ENCODE peak calls at places on chromosome 3, in five cellular contexts. L is cardiac muscle cell, T is neuronal stem cell, P is left lung, G is right lobe of liver. S is an unnamed sample.

GRCh38 chr3:57546616-57547015 is 2.5 kb upstream of the DNAH12 start:
- DNase-seq in L (no peak), T (no peak), P (no peak), G (no peak), S (no peak)

GRCh38 chr3:100737334-100737733 is 28.0 kb downstream of the TFG start:
- DNase-seq in L (peak; percentile 45), T (peak; percentile 17), P (no peak), G (no peak), S (no peak)

GRCh38 chr3:32890420-32891276 is 60.8 kb upstream of the CCR4 start:
- DNase-seq in L (no peak), T (no peak), P (no peak), G (no peak), S (no peak)

GRCh38 chr3:123388811-123389210 is 60.1 kb downstream of the ADCY5 start:
- DNase-seq in L (no peak), T (no peak), P (no peak), G (no peak), S (no peak)

GRCh38 chr3:53941174-53941573 is 49.5 kb upstream of the SELENOK start:
- DNase-seq in L (peak; percentile 72), T (no peak), P (no peak), G (no peak), S (no peak)

GRCh38 chr3:14082108-14082657 is 42.5 kb downstream of the CHCHD4 start:
- DNase-seq in L (no peak), T (no peak), P (no peak), G (no peak), S (no peak)

GRCh38 chr3:94063497-94064119 is 747 bp downstream of the NSUN3 start:
- DNase-seq in L (no peak), T (no peak), P (no peak), G (no peak), S (no peak)

GRCh38 chr3:178505832-178506231 is 30.4 kb upstream of the KCNMB2 start:
- DNase-seq in L (no peak), T (no peak), P (no peak), G (no peak), S (no peak)

GRCh38 chr3:148955544-148956346 is 35.6 kb upstream of the GYG1 start:
- DNase-seq in L (peak; percentile 94), T (peak; percentile 43), P (peak; percentile 35), G (no peak), S (no peak)

GRCh38 chr3:45425237-45425933 is 37.0 kb downstream of the LARS2 start:
- DNase-seq in L (peak; percentile 6), T (no peak), P (no peak), G (no peak), S (no peak)

GRCh38 chr3:10946526-10946925 is 46.0 kb upstream of the SLC6A1 start:
- DNase-seq in L (no peak), T (no peak), P (no peak), G (no peak), S (no peak)

GRCh38 chr3:119588112-119588511 is 8.8 kb downstream of the ADPRH start:
- DNase-seq in L (no peak), T (no peak), P (peak; percentile 82), G (no peak), S (no peak)

GRCh38 chr3:5051772-5052171 is 70.3 kb upstream of the ARL8B start:
- DNase-seq in L (no peak), T (no peak), P (no peak), G (no peak), S (no peak)

GRCh38 chr3:152380048-152380447 is 111.3 kb downstream of the MBNL1 start:
- DNase-seq in L (peak; percentile 24), T (no peak), P (no peak), G (no peak), S (no peak)
- H3K4me1 ChIP-seq in L (peaks cover 8% of the 10 kb centered on the region), T (peaks cover 3% of the 10 kb centered on the region), P (peaks cover 98% of the 10 kb centered on the region), G (no peaks in the 10 kb centered on the region), S (peaks cover 24% of the 10 kb centered on the region)

GRCh38 chr3:46958469-46959168 is 17.9 kb downstream of the CCDC12 start:
- DNase-seq in L (no peak), T (no peak), P (no peak), G (no peak), S (no peak)
- H3K4me1 ChIP-seq in L (peaks cover 40% of the 10 kb centered on the region), T (peaks cover 22% of the 10 kb centered on the region), P (peaks cover 88% of the 10 kb centered on the region), G (peaks cover 2% of the 10 kb centered on the region), S (peaks cover 4% of the 10 kb centered on the region)

GRCh38 chr3:126517291-126517951 is at the start of gene UROC1:
- DNase-seq in L (no peak), T (no peak), P (peak; percentile 18), G (peak; percentile 96), S (no peak)
- H3K4me1 ChIP-seq in L (no peaks in the 10 kb centered on the region), T (peaks cover 15% of the 10 kb centered on the region), P (peaks cover 2% of the 10 kb centered on the region), G (no peaks in the 10 kb centered on the region), S (no peaks in the 10 kb centered on the region)

GRCh38 chr3:50237133-50237651 is 1.2 kb downstream of the GNAI2 start:
- DNase-seq in L (peak; percentile 64), T (no peak), P (no peak), G (no peak), S (no peak)

GRCh38 chr3:50239649-50240048 is 3.6 kb downstream of the GNAI2 start:
- DNase-seq in L (no peak), T (no peak), P (no peak), G (no peak), S (no peak)

GRCh38 chr3:50238549-50239026 is 2.6 kb downstream of the GNAI2 start:
- DNase-seq in L (no peak), T (no peak), P (peak; percentile 88), G (peak; percentile 99), S (no peak)

GRCh38 chr3:50236484-50237132 is 604 bp downstream of the GNAI2 start:
- DNase-seq in L (no peak), T (no peak), P (no peak), G (no peak), S (no peak)

DNA sequence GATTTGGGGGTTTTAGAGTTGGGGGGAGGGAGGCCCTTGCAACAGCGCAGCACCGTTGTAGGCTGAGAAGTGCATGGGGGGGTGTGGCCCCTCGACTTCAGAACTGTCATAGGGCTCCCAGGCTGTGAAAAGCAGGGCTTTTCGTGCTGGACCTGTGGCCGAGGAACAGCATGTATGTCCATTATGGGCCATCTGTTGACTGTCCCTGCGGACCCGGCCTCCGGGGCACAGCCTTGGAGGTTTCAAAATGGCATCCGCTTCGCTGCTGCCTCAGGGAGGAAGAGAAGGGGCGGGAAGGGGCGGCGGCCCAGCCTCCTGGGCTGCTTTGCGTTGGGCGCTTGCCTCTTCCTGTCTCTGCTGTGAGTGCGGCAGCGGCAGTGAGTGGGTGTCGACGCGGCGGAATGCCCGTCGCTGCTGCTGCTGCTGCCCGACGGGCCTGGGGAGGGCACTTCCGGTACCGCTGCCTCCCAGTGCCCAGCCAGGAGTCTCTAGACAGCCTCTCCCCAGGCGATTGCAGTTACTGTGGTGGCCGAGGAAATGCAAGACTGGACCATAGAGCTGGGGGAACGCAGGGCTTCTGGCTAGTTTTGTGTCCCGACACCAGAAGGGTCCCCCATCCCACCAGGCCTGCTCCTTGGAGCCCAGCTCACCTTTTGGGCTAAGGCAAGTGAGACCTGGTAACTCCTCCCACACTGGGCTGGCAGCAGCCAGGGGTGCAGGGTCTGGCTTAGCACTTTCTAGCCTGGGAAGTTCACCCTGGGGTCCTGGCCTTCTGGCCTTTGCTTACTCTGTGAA is 1.9 kb downstream of the GNAI2 start:
- DNase-seq in L (peak; percentile 86), T (no peak), P (peak; percentile 92), G (peak; percentile 88), S (no peak)
- H3K4me1 ChIP-seq in L (peaks cover 27% of the 10 kb centered on the region), T (peaks cover 57% of the 10 kb centered on the region), P (peaks cover 74% of the 10 kb centered on the region), G (no peaks in the 10 kb centered on the region), S (peaks cover 27% of the 10 kb centered on the region)

DNA sequence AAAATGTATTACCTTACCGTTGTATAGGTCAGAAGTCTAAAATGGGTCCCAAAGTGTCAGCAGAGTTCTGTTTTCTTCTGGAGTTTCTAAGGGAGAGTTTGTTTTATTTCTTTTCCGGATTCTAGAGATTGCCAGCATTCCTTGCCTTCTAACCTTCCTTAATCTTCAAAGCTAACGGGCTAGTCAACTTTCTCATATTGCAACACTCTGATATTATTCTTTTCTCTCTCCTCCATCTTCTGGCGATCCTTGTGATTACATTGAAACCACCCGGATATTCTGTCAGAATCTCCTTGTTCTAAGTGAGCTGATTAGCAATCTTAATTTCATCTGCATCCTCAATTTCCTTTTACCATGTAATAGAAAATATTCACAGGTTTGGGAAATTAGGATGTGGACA is 36.2 kb upstream of the AADACL2 start:
- DNase-seq in L (peak; percentile 55), T (no peak), P (no peak), G (no peak), S (no peak)
- H3K4me1 ChIP-seq in L (no peaks in the 10 kb centered on the region), T (no peaks in the 10 kb centered on the region), P (no peaks in the 10 kb centered on the region), G (no peaks in the 10 kb centered on the region), S (no peaks in the 10 kb centered on the region)

GRCh38 chr3:61682671-61683408 is 121.5 kb downstream of the PTPRG start:
- DNase-seq in L (no peak), T (no peak), P (no peak), G (no peak), S (no peak)
- H3K4me1 ChIP-seq in L (peaks cover 7% of the 10 kb centered on the region), T (peaks cover 28% of the 10 kb centered on the region), P (no peaks in the 10 kb centered on the region), G (no peaks in the 10 kb centered on the region), S (no peaks in the 10 kb centered on the region)

GRCh38 chr3:16885588-16885903 is 791 bp downstream of the PLCL2 start:
- DNase-seq in L (no peak), T (no peak), P (no peak), G (peak; percentile 71), S (no peak)
- H3K4me1 ChIP-seq in L (peaks cover 34% of the 10 kb centered on the region), T (no peaks in the 10 kb centered on the region), P (peaks cover 52% of the 10 kb centered on the region), G (no peaks in the 10 kb centered on the region), S (peaks cover 6% of the 10 kb centered on the region)

GRCh38 chr3:72082776-72083477 is 298.0 kb upstream of the PROK2 start:
- DNase-seq in L (no peak), T (no peak), P (no peak), G (no peak), S (no peak)
- H3K4me1 ChIP-seq in L (no peaks in the 10 kb centered on the region), T (peaks cover 3% of the 10 kb centered on the region), P (peaks cover 54% of the 10 kb centered on the region), G (no peaks in the 10 kb centered on the region), S (no peaks in the 10 kb centered on the region)

S was measured in Panc1.